ENCODE peak calls at places on chromosomes 16 and 17, in eight cellular contexts. V is GM23248, F is HepG2, N is neuronal stem cell, I is H9, H is GM23338, A is OCI-LY7, M is fibroblast of lung. J is an unnamed sample. For H3K4me1, the result is how much of the 10 kb centered on the place peaks cover.

GRCh38 chr16:1223355-1224214 is 1.5 kb downstream of the TPSG1 start:
- DNase-seq in A (no peak), N (no peak), F (no peak), V (no peak), H (no peak), M (no peak), I (no peak), J (no peak)

GRCh38 chr17:78995022-78995760 is 14.4 kb downstream of the CANT1 start:
- DNase-seq in F (no peak), M (no peak), V (no peak), I (no peak), A (no peak), H (no peak), N (no peak), J (no peak)

GRCh38 chr17:74736423-74737298 is at the start of gene RAB37:
- DNase-seq in V (peak), A (peak), H (peak), N (no peak), F (peak), M (no peak), I (peak), J (peak)

GRCh38 chr16:49589721-49590120 is 216.1 kb downstream of the C16orf78 start:
- DNase-seq in I (peak), F (no peak), A (no peak), V (no peak), M (no peak), N (peak), H (no peak), J (peak)

GRCh38 chr16:48950184-48950583 is 331.5 kb downstream of the CBLN1 start:
- DNase-seq in V (no peak), N (no peak), M (no peak), H (no peak), F (no peak), A (no peak), I (no peak), J (no peak)

GRCh38 chr16:7561908-7562405 is 229.3 kb downstream of the RBFOX1 start:
- DNase-seq in H (no peak), V (no peak), F (no peak), A (no peak), N (no peak), I (no peak), M (no peak), J (no peak)

GRCh38 chr16:20675488-20676267 is 21.8 kb downstream of the ACSM1 start:
- DNase-seq in H (peak), M (no peak), V (peak), A (no peak), N (no peak), I (peak), F (peak), J (peak)

GRCh38 chr17:68484458-68484857 is 27.2 kb upstream of the WIPI1 start:
- DNase-seq in M (no peak), F (peak), A (no peak), V (no peak), I (no peak), H (no peak), N (no peak), J (no peak)

GRCh38 chr16:70664325-70665112 is 18.2 kb downstream of the IL34 start:
- DNase-seq in A (no peak), I (peak), M (no peak), V (no peak), F (no peak), H (peak), N (no peak), J (no peak)

GRCh38 chr16:18841833-18842525 is 40.6 kb upstream of the ARL6IP1 start:
- DNase-seq in H (no peak), A (no peak), F (no peak), N (no peak), I (no peak), V (no peak), M (no peak), J (no peak)

GRCh38 chr16:57739756-57740422 is 4.3 kb downstream of the KATNB1 start:
- DNase-seq in F (no peak), I (no peak), V (no peak), A (no peak), M (no peak), H (no peak), N (no peak), J (no peak)

GRCh38 chr16:56983211-56983751 is 6.1 kb upstream of the NLRC5 start:
- DNase-seq in N (no peak), H (no peak), F (no peak), A (no peak), V (no peak), I (no peak), M (no peak), J (no peak)

GRCh38 chr17:18230288-18231141 is 5.1 kb downstream of the LLGL1 start:
- DNase-seq in A (no peak), H (no peak), I (no peak), N (no peak), F (no peak), M (no peak), V (no peak), J (no peak)

GRCh38 chr17:11598274-11599221 is at the start of gene DNAH9:
- DNase-seq in H (peak), A (no peak), V (peak), M (peak), N (peak), F (peak), I (peak), J (peak)

GRCh38 chr17:1522626-1523025 is 6.2 kb upstream of the INPP5K start:
- DNase-seq in N (no peak), H (no peak), A (no peak), I (no peak), M (no peak), V (no peak), F (no peak), J (no peak)

GRCh38 chr17:34847939-34848338 is 113.3 kb downstream of the CCT6B start:
- DNase-seq in N (no peak), I (no peak), M (no peak), F (no peak), H (no peak), V (no peak), A (no peak), J (no peak)

GRCh38 chr16:48812856-48813255 is 202.9 kb upstream of the N4BP1 start:
- DNase-seq in A (no peak), M (no peak), V (no peak), N (no peak), F (no peak), H (no peak), I (no peak), J (no peak)

GRCh38 chr16:84514874-84515835 is 10.7 kb upstream of the MEAK7 start:
- DNase-seq in H (no peak), A (peak), V (no peak), F (peak), N (no peak), I (no peak), M (no peak), J (peak)

GRCh38 chr17:16349461-16349860 is 3.8 kb downstream of the CENPV start:
- DNase-seq in V (no peak), A (peak), N (no peak), F (no peak), M (no peak), H (no peak), I (no peak), J (no peak)

GRCh38 chr16:15636392-15636873 is 6.5 kb downstream of the MARF1 start:
- DNase-seq in F (no peak), A (peak), M (no peak), H (no peak), N (no peak), V (no peak), I (no peak), J (no peak)

GRCh38 chr16:8849411-8850011 is 19.3 kb downstream of the CARHSP1 start:
- DNase-seq in V (peak), N (no peak), I (no peak), H (no peak), A (no peak), M (peak), F (no peak), J (no peak)

GRCh38 chr16:66740010-66740409 is 11.4 kb downstream of the DYNC1LI2 start:
- DNase-seq in H (peak), A (peak), N (peak), F (peak), V (peak), M (peak), I (peak), J (peak)

GRCh38 chr17:72501404-72502110 is 380.7 kb downstream of the SOX9 start:
- DNase-seq in V (peak), M (no peak), F (peak), A (no peak), N (no peak), I (no peak), H (no peak), J (no peak)

GRCh38 chr17:4150106-4150505 is 7.1 kb downstream of the CYB5D2 start:
- DNase-seq in N (no peak), A (no peak), I (no peak), H (peak), F (no peak), M (no peak), V (no peak), J (no peak)

GRCh38 chr16:11016993-11017392 is 72.6 kb downstream of the CLEC16A start:
- DNase-seq in N (no peak), M (peak), V (peak), I (no peak), A (no peak), F (peak), H (no peak), J (no peak)

GRCh38 chr17:41563607-41564006 is 8.3 kb downstream of the KRT9 start:
- DNase-seq in V (no peak), A (no peak), M (no peak), H (no peak), I (no peak), N (no peak), F (no peak), J (no peak)

GRCh38 chr17:29076722-29077121 is 33.8 kb downstream of the PIPOX start:
- DNase-seq in M (no peak), N (no peak), A (no peak), H (peak), I (peak), V (no peak), F (no peak), J (peak)

GRCh38 chr17:57783338-57783742 is 38.2 kb upstream of the CCDC182 start:
- DNase-seq in A (peak), H (peak), N (peak), M (peak), I (peak), F (peak), V (peak), J (peak)

GRCh38 chr16:84839054-84839453 is 19.3 kb downstream of the CRISPLD2 start:
- DNase-seq in M (peak), N (no peak), A (no peak), H (no peak), V (peak), F (no peak), I (no peak), J (no peak)

GRCh38 chr16:70574595-70575271 is 51.1 kb downstream of the SF3B3 start:
- DNase-seq in M (no peak), V (peak), H (no peak), I (no peak), N (no peak), A (peak), F (no peak), J (no peak)

GRCh38 chr16:73912311-73912710 is 384.3 kb upstream of the PSMD7 start:
- DNase-seq in M (no peak), I (no peak), N (no peak), F (no peak), V (no peak), A (no peak), H (no peak), J (no peak)

GRCh38 chr16:57276596-57276995 is 7.9 kb downstream of the PLLP start:
- DNase-seq in M (no peak), N (no peak), H (no peak), V (peak), I (no peak), A (no peak), F (no peak), J (no peak)

GRCh38 chr17:2796164-2797140 is at the start of gene RAP1GAP2:
- DNase-seq in A (no peak), F (no peak), H (no peak), I (no peak), M (no peak), V (no peak), N (no peak), J (no peak)

GRCh38 chr17:70271200-70271599 is 101.9 kb downstream of the KCNJ2 start:
- DNase-seq in I (no peak), A (no peak), F (no peak), V (no peak), M (no peak), H (no peak), N (no peak), J (peak)

GRCh38 chr16:69190598-69190997 is 3.6 kb downstream of the SNTB2 start:
- DNase-seq in I (no peak), H (no peak), N (no peak), F (no peak), M (no peak), A (peak), V (no peak), J (no peak)

GRCh38 chr16:72848759-72849664 is 198.9 kb downstream of the ZFHX3 start:
- DNase-seq in N (no peak), A (no peak), H (no peak), F (no peak), M (peak), I (no peak), V (peak), J (peak)

GRCh38 chr17:42287305-42288077 is 807 bp upstream of the STAT5A start:
- DNase-seq in M (peak), N (no peak), I (peak), H (peak), F (no peak), V (peak), A (no peak), J (no peak)

GRCh38 chr17:75976175-75976848 is 2.7 kb downstream of the ACOX1 start:
- DNase-seq in F (peak), N (no peak), I (no peak), A (no peak), V (peak), M (no peak), H (no peak), J (no peak)

GRCh38 chr17:75980188-75981018 is 1.4 kb downstream of the TEN1 start:
- DNase-seq in N (no peak), V (peak), I (no peak), M (no peak), F (no peak), A (no peak), H (no peak), J (no peak)

GRCh38 chr17:75978938-75979704 is at the start of the genes ACOX1 and TEN1:
- DNase-seq in M (peak), V (peak), A (peak), F (peak), H (peak), N (peak), I (peak), J (peak)

GRCh38 chr17:75979705-75980187 is 706 bp downstream of the TEN1 start:
- DNase-seq in N (no peak), M (no peak), V (peak), H (no peak), A (no peak), I (no peak), F (no peak), J (no peak)

GRCh38 chr17:75975757-75976174 is 3.2 kb downstream of the ACOX1 start:
- DNase-seq in N (no peak), A (no peak), V (peak), I (no peak), H (no peak), M (no peak), F (no peak), J (no peak)
- H2AFZ ChIP-seq in N (no peak), A (no peak), V (no peak), I (no peak), H (no peak), M (no peak), F (no peak), J (no peak)

GRCh38 chr17:27457405-27457730 is 1.1 kb downstream of the KSR1 start:
- DNase-seq in N (peak), M (no peak), F (no peak), I (no peak), A (no peak), V (no peak), H (no peak), J (no peak)
- H3K4me1 ChIP-seq in N (under half), M (under half), F (half or more), I (under half), A (under half), V (under half), H (under half), J (under half)

DNA sequence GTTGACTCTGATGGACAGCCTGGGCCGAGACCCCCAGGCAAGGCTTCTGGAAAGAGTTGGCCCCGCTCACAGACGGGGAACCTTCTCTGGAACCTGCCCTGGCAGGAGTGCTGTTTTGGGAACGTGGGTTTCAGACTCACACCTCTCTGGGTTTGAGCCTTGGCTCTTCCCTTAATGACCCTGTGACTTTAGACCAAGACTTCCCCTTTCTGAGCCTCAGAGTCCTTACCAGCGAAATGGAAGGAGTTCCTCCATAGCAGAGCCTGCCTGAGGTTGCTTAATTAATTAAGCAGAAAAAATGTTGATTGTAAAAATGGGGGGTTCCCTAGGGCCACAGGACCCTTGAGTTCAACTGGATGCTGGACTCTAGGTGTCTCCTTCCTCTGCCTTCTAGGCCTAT is 408.2 kb downstream of the SEC14L1 start:
- DNase-seq in M (no peak), N (no peak), F (no peak), I (no peak), V (no peak), A (peak), H (no peak), J (no peak)
- H2AFZ ChIP-seq in M (no peak), N (no peak), F (no peak), I (no peak), V (no peak), A (no peak), H (no peak), J (no peak)

GRCh38 chr17:66789093-66789492 is 45.8 kb upstream of the CACNG5 start:
- DNase-seq in F (no peak), V (no peak), N (no peak), M (no peak), A (no peak), I (no peak), H (no peak), J (no peak)
- H3K4me1 ChIP-seq in F (under half), V (under half), N (under half), M (under half), A (under half), I (under half), H (under half), J (under half)

GRCh38 chr16:89293276-89294143 is 76.0 kb downstream of the ZNF778 start:
- DNase-seq in I (peak), F (no peak), A (no peak), V (no peak), H (peak), N (no peak), M (peak), J (peak)
- H2AFZ ChIP-seq in I (no peak), F (no peak), A (no peak), V (no peak), H (no peak), N (no peak), M (no peak), J (no peak)

DNA sequence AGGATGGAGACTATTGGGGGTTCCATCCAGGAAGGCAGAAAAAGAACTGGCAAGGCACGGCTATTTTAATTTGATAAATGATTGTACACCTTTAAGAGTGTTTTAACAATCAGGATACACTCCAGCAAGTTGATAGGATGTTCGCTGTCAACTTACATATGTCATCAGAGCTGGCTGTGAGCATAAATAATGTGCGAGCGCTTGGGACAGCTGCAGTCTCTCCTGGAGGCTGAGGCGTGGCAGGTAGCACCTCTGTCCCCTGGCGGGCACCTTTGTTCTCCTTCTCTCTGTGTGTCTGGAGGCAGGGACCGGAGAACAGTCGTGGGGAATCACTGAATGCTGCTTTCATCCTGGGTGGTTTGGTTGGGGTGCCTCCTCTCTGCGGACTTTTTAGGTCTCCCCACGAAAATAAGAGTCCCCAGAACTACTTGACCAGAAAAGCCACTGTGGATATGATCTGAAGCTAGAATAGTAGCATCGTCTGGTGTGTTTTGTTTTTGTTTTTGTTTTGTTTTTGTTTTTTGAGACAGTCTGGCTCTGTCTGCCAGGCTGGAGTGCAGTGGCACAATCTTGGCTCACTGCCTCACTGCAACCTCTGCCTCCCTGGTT is 9.4 kb downstream of the BAHCC1 start:
- DNase-seq in V (no peak), N (no peak), A (peak), F (no peak), M (no peak), I (no peak), H (no peak), J (no peak)
- H3K4me1 ChIP-seq in V (under half), N (under half), A (under half), F (under half), M (under half), I (under half), H (under half), J (half or more)

GRCh38 chr16:53989597-53989996 is 285.6 kb downstream of the FTO start:
- DNase-seq in F (no peak), V (no peak), H (no peak), M (no peak), A (no peak), N (no peak), I (no peak), J (no peak)

GRCh38 chr16:53995378-53995777 is 291.2 kb downstream of the IRX3 start:
- DNase-seq in H (no peak), V (no peak), I (no peak), M (no peak), A (no peak), F (no peak), N (no peak), J (no peak)

GRCh38 chr16:53991181-53992056 is 287.5 kb downstream of the FTO start:
- DNase-seq in M (peak), A (no peak), F (peak), I (no peak), V (no peak), H (peak), N (no peak), J (peak)

GRCh38 chr16:53988136-53988535 is 284.2 kb downstream of the FTO start:
- DNase-seq in A (no peak), H (no peak), V (no peak), I (no peak), F (no peak), N (no peak), M (no peak), J (no peak)

GRCh38 chr16:53992057-53992378 is 288.1 kb downstream of the FTO start:
- DNase-seq in M (no peak), I (no peak), F (no peak), A (no peak), V (no peak), H (no peak), N (no peak), J (no peak)
- H2AFZ ChIP-seq in M (no peak), I (no peak), F (peak), A (no peak), V (no peak), H (no peak), N (no peak), J (no peak)

DNA sequence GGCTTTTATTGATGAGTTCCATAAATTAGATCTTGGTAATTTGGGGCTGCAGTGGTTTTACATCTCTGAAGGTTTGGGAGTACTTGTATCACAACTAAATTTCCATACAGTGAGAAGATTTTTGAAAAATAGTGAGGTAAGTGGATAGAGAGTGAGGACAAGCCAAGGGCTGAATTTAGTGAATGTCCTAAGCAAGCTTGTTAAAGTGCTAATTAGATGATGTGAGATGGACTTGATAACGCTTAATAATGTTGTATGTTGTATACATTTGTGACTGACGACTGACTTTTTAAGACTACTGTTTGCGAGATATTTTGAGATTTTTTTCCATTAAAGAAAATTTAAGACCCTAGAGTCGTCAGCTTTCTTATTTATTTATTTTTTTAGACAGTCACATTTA is 3.9 kb downstream of the NFATC3 start:
- DNase-seq in V (no peak), A (no peak), H (no peak), I (no peak), N (no peak), M (no peak), F (no peak), J (no peak)
- H3K4me1 ChIP-seq in V (under half), A (half or more), H (under half), I (under half), N (under half), M (under half), F (half or more), J (under half)

DNA sequence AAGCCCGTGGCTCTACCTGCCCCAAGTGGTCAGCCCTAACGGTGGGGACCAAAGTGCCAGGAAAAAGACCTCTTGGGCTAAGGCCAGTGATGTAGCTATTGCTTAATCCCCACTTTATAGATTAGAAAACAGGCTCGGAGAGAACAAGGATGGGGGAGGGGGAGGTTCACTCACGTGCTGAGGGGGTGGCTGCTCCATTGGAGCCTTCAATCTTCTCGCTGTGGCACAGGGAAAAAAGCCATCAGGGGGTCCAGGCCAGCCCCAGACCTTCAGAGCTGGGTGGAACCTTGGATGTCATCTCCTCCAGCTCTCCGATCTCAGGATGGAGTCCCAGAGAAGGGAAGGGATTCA is 45.9 kb downstream of the SRCIN1 start:
- DNase-seq in N (no peak), I (no peak), F (no peak), M (no peak), H (no peak), A (no peak), V (no peak), J (no peak)
- H2AFZ ChIP-seq in N (peak), I (no peak), F (no peak), M (no peak), H (no peak), A (no peak), V (no peak), J (no peak)

J was measured in neural progenitor cell.